ENCODE peak calls at places on chromosomes 6 and 20, in ten cellular contexts. T is sigmoid colon, I is A549, X is tibial nerve, G is ovary, W is H1, H is stomach, N is transverse colon, P is SK-N-SH, L is K562. F is an unnamed sample.
A peak's percentile ranks its signal among the peaks of the same experiment; 100 is the strongest.

GRCh38 chr6:110826236-110827129 is 11.2 kb upstream of the CDK19 start:
- DNase-seq in T (peak; percentile 72), I (no peak), X (no peak), G (no peak), W (no peak), H (no peak), N (no peak), P (no peak), L (no peak), F (no peak)

GRCh38 chr6:80690611-80691090 is 584.2 kb downstream of the BCKDHB start:
- DNase-seq in T (no peak), I (no peak), X (no peak), G (no peak), W (no peak), H (no peak), N (no peak), P (no peak), L (no peak), F (no peak)

GRCh38 chr20:4989570-4989969 is 11.7 kb downstream of the SLC23A2 start:
- DNase-seq in T (no peak), I (no peak), X (no peak), G (no peak), W (no peak), H (no peak), N (no peak), P (no peak), L (no peak), F (no peak)

GRCh38 chr6:52650946-52651345 is 20.0 kb upstream of the TMEM14A start:
- DNase-seq in T (no peak), I (no peak), X (no peak), G (no peak), W (no peak), H (no peak), N (no peak), P (no peak), L (no peak), F (no peak)

GRCh38 chr20:15406072-15406471 is 1068.7 kb upstream of the FLRT3 start:
- DNase-seq in T (no peak), I (no peak), X (no peak), G (no peak), W (no peak), H (no peak), N (no peak), P (no peak), L (no peak), F (no peak)

GRCh38 chr6:88220493-88220892 is 54.3 kb upstream of the CNR1 start:
- DNase-seq in T (no peak), I (peak; percentile 2), X (no peak), G (no peak), W (no peak), H (no peak), N (no peak), P (no peak), L (peak; percentile 14), F (no peak)

GRCh38 chr20:57323034-57323433 is 6.6 kb upstream of the SPO11 start:
- DNase-seq in T (no peak), I (no peak), X (no peak), G (peak; percentile 54), W (peak; percentile 63), H (no peak), N (peak; percentile 18), P (no peak), L (no peak), F (no peak)

GRCh38 chr6:24949020-24949569 is 13.3 kb upstream of the RIPOR2 start:
- DNase-seq in T (no peak), I (no peak), X (no peak), G (no peak), W (no peak), H (no peak), N (peak; percentile 23), P (no peak), L (no peak), F (no peak)

GRCh38 chr6:8436956-8437355 is 1.6 kb upstream of the SLC35B3 start:
- DNase-seq in T (no peak), I (no peak), X (no peak), G (no peak), W (no peak), H (no peak), N (no peak), P (no peak), L (no peak), F (no peak)

GRCh38 chr6:148203970-148204369 is 138.7 kb upstream of the SASH1 start:
- DNase-seq in T (no peak), I (no peak), X (no peak), G (no peak), W (no peak), H (no peak), N (no peak), P (no peak), L (no peak), F (no peak)

GRCh38 chr6:37074053-37074827 is 68.8 kb downstream of the FGD2 start:
- DNase-seq in T (peak; percentile 83), I (no peak), X (no peak), G (no peak), W (no peak), H (no peak), N (no peak), P (no peak), L (no peak), F (no peak)

GRCh38 chr6:13278184-13278583 is 50.2 kb downstream of the TBC1D7 start:
- DNase-seq in T (no peak), I (no peak), X (no peak), G (no peak), W (peak; percentile 25), H (no peak), N (no peak), P (peak; percentile 48), L (no peak), F (no peak)

GRCh38 chr6:27096834-27097511 is 150.5 kb upstream of the PRSS16 start:
- DNase-seq in T (no peak), I (peak; percentile 87), X (no peak), G (peak; percentile 14), W (peak; percentile 34), H (peak; percentile 39), N (peak; percentile 57), P (peak; percentile 59), L (peak; percentile 15), F (no peak)

GRCh38 chr6:24385536-24386269 is 17.0 kb upstream of the MRS2 start:
- DNase-seq in T (no peak), I (peak; percentile 53), X (no peak), G (no peak), W (no peak), H (no peak), N (no peak), P (no peak), L (no peak), F (no peak)

GRCh38 chr6:158742988-158743651 is 76.0 kb downstream of the EZR start:
- DNase-seq in T (no peak), I (no peak), X (no peak), G (no peak), W (no peak), H (no peak), N (no peak), P (no peak), L (no peak), F (no peak)

DNA sequence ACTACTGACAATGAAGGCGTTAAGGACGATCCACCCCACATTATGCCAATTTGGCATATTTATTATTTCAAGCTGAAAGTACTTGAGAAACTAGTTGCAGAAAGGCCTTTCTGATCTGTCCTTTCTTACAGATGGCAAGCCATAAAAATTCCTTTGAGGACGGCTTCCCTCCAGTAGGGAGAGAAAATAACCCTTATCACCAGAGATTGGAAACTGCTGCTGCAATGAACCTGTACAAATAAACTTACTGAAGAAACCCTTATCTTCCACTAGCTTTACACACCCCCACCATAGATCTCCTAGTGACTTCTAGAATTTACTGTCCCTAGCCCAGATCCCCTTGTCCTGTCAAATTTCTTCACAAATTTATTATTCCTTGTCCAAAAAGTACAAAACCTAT is 105.2 kb downstream of the MAP7 start:
- DNase-seq in T (no peak), I (no peak), X (no peak), G (no peak), W (no peak), H (no peak), N (no peak), P (no peak), L (no peak), F (no peak)
- TF ChIP-seq EP300 in T (no peak), I (no peak), X (no peak), G (no peak), W (no peak), H (no peak), N (no peak), P (no peak), L (no peak), F (no peak)

GRCh38 chr20:665276-665675 is 10.3 kb downstream of the SCRT2 start:
- DNase-seq in T (no peak), I (no peak), X (no peak), G (no peak), W (no peak), H (no peak), N (no peak), P (no peak), L (no peak), F (no peak)
- TF ChIP-seq EP300 in T (no peak), I (no peak), X (no peak), G (no peak), W (no peak), H (no peak), N (no peak), P (no peak), L (no peak), F (no peak)

GRCh38 chr20:33373735-33374605 is 27.3 kb downstream of the CDK5RAP1 start:
- DNase-seq in T (no peak), I (peak; percentile 95), X (no peak), G (no peak), W (no peak), H (no peak), N (no peak), P (no peak), L (no peak), F (no peak)
- TF ChIP-seq EP300 in T (no peak), I (peak; percentile 58), X (no peak), G (no peak), W (no peak), H (no peak), N (no peak), P (no peak), L (no peak), F (no peak)

GRCh38 chr20:25273046-25273445 is 25.2 kb downstream of the PYGB start:
- DNase-seq in T (peak; percentile 64), I (no peak), X (no peak), G (no peak), W (no peak), H (peak; percentile 8), N (peak; percentile 3), P (no peak), L (no peak), F (peak; percentile 52)

GRCh38 chr20:25273541-25274358 is 25.9 kb downstream of the PYGB start:
- DNase-seq in T (peak; percentile 86), I (no peak), X (peak; percentile 3), G (no peak), W (no peak), H (peak; percentile 17), N (peak; percentile 14), P (no peak), L (no peak), F (peak; percentile 76)

GRCh38 chr20:25274891-25275812 is 27.3 kb downstream of the PYGB start:
- DNase-seq in T (peak; percentile 67), I (no peak), X (peak; percentile 6), G (peak; percentile 5), W (no peak), H (peak; percentile 24), N (peak; percentile 6), P (no peak), L (no peak), F (peak; percentile 49)

GRCh38 chr20:25275813-25276532 is 28.1 kb downstream of the PYGB start:
- DNase-seq in T (peak; percentile 62), I (no peak), X (peak; percentile 1), G (peak; percentile 5), W (no peak), H (peak; percentile 20), N (no peak), P (no peak), L (no peak), F (peak; percentile 65)

GRCh38 chr20:25274481-25274880 is 26.6 kb downstream of the PYGB start:
- DNase-seq in T (peak; percentile 60), I (no peak), X (peak; percentile 9), G (peak; percentile 7), W (no peak), H (peak; percentile 11), N (peak; percentile 6), P (no peak), L (no peak), F (peak; percentile 46)
- TF ChIP-seq EP300 in T (no peak), I (no peak), X (no peak), G (no peak), W (no peak), H (no peak), N (no peak), P (no peak), L (no peak), F (no peak)